ENCODE peak calls at places on chromosome 17, in nine cellular contexts. G is activated CD4-positive, alpha-beta T cell treated with anti-CD3 and anti-CD28 coated beads, Interleukin-2, amount 50 U/mL, for 1 hour; Y is progenitor cell of endocrine pancreas; L is T-helper 17 cell; E is WTC11; D is HT-29; K is kidney glomerular epithelial cell; H is astrocyte of the hippocampus; I is HTR-8/SVneo. J is an unnamed sample.

GRCh38 chr17:82803185-82803584 is 36.6 kb downstream of the ZNF750 start:
- DNase-seq in H (no peak), L (no peak), I (no peak), G (no peak), Y (no peak), D (no peak), K (no peak), E (no peak), J (no peak)

GRCh38 chr17:76716146-76716833 is 5.5 kb upstream of the MXRA7 start:
- DNase-seq in K (no peak), L (no peak), H (peak), E (no peak), D (no peak), I (no peak), Y (no peak), G (no peak), J (peak)

GRCh38 chr17:17874478-17874877 is 37.7 kb upstream of the SREBF1 start:
- DNase-seq in I (peak), E (no peak), G (no peak), H (no peak), L (no peak), K (no peak), Y (no peak), D (no peak), J (peak)

GRCh38 chr17:34542700-34543336 is 36.6 kb upstream of the TMEM132E start:
- DNase-seq in Y (no peak), E (peak), H (peak), I (no peak), L (peak), G (peak), K (no peak), D (peak), J (no peak)

GRCh38 chr17:49515196-49515770 is 20.2 kb downstream of the NGFR start:
- DNase-seq in L (no peak), E (peak), K (peak), G (no peak), H (peak), Y (no peak), I (peak), D (peak), J (peak)

GRCh38 chr17:80760501-80760900 is 215.9 kb downstream of the RPTOR start:
- DNase-seq in G (no peak), K (no peak), Y (no peak), D (peak), I (no peak), L (no peak), H (peak), E (no peak), J (peak)

GRCh38 chr17:39641883-39642282 is 4.9 kb downstream of the STARD3 start:
- DNase-seq in L (no peak), I (no peak), G (no peak), K (no peak), E (no peak), H (no peak), Y (no peak), D (no peak), J (no peak)

GRCh38 chr17:81537343-81537855 is 9.2 kb downstream of the FSCN2 start:
- DNase-seq in K (no peak), H (peak), I (peak), E (peak), D (peak), L (no peak), Y (peak), G (peak), J (no peak)

GRCh38 chr17:60909405-60909804 is 231.8 kb downstream of the BCAS3 start:
- DNase-seq in D (no peak), G (no peak), E (no peak), K (no peak), Y (no peak), I (no peak), L (no peak), H (no peak), J (no peak)

GRCh38 chr17:28717578-28718316 is at the start of gene RAB34:
- DNase-seq in G (no peak), I (peak), L (no peak), Y (peak), K (peak), E (peak), H (peak), D (no peak), J (peak)

GRCh38 chr17:74386397-74386796 is 19.1 kb downstream of the GPR142 start:
- DNase-seq in E (no peak), K (no peak), L (no peak), I (no peak), Y (no peak), D (no peak), G (no peak), H (no peak), J (no peak)

GRCh38 chr17:67289174-67289876 is 44.3 kb upstream of the HELZ start:
- DNase-seq in L (no peak), E (no peak), G (no peak), Y (no peak), I (no peak), D (no peak), K (no peak), H (peak), J (peak)

GRCh38 chr17:79917902-79918484 is 78.8 kb upstream of the CBX4 start:
- DNase-seq in K (no peak), H (no peak), E (no peak), D (no peak), G (no peak), L (no peak), I (no peak), Y (no peak), J (no peak)

GRCh38 chr17:56184650-56185049 is 31.4 kb downstream of the ANKFN1 start:
- DNase-seq in G (no peak), H (no peak), K (peak), Y (no peak), D (no peak), E (no peak), L (no peak), I (no peak), J (peak)

GRCh38 chr17:13477180-13477611 is 124.5 kb downstream of the HS3ST3A1 start:
- DNase-seq in D (no peak), L (no peak), K (peak), Y (no peak), H (peak), I (no peak), G (no peak), E (no peak), J (peak)

GRCh38 chr17:79027925-79028491 is 4.0 kb downstream of the C1QTNF1 start:
- DNase-seq in D (peak), G (no peak), E (no peak), Y (no peak), I (no peak), L (no peak), K (peak), H (peak), J (peak)

GRCh38 chr17:21025446-21025845 is 17.4 kb downstream of the USP22 start:
- DNase-seq in D (no peak), E (no peak), I (no peak), Y (no peak), H (peak), L (no peak), G (no peak), K (no peak), J (no peak)

GRCh38 chr17:42775534-42776098 is 2.4 kb downstream of the VPS25 start:
- DNase-seq in D (no peak), L (no peak), E (no peak), G (no peak), H (peak), I (no peak), K (peak), Y (no peak), J (no peak)

GRCh38 chr17:41844971-41845370 is 7.3 kb downstream of the KLHL10 start:
- DNase-seq in E (no peak), K (no peak), H (no peak), Y (no peak), L (no peak), I (peak), G (no peak), D (no peak), J (no peak)

GRCh38 chr17:69407759-69408158 is 6.7 kb upstream of the MAP2K6 start:
- DNase-seq in K (no peak), Y (no peak), G (no peak), L (no peak), H (no peak), E (no peak), D (no peak), I (no peak), J (no peak)

GRCh38 chr17:1870592-1870991 is 40.8 kb downstream of the RPA1 start:
- DNase-seq in I (no peak), Y (no peak), H (no peak), K (no peak), E (no peak), L (no peak), D (no peak), G (no peak), J (no peak)

GRCh38 chr17:68356520-68356919 is 65.2 kb downstream of the ARSG start:
- DNase-seq in K (no peak), L (peak), G (peak), I (no peak), D (no peak), E (no peak), H (peak), Y (no peak), J (no peak)

GRCh38 chr17:72592242-72592966 is 471.6 kb downstream of the SOX9 start:
- DNase-seq in K (peak), D (peak), G (peak), H (peak), L (peak), E (peak), I (peak), Y (peak), J (peak)

GRCh38 chr17:77693776-77694175 is 264.7 kb upstream of the TNRC6C start:
- DNase-seq in E (no peak), D (no peak), L (no peak), G (no peak), Y (no peak), H (no peak), K (no peak), I (no peak), J (no peak)

GRCh38 chr17:77884019-77884418 is 74.5 kb upstream of the TNRC6C start:
- DNase-seq in Y (no peak), E (peak), K (no peak), I (no peak), D (no peak), L (no peak), G (peak), H (peak), J (no peak)

GRCh38 chr17:69501591-69502468 is 87.3 kb downstream of the MAP2K6 start:
- DNase-seq in E (peak), K (peak), Y (peak), H (peak), G (no peak), I (no peak), D (peak), L (no peak), J (peak)

GRCh38 chr17:75011788-75012319 is 616 bp upstream of the MRPL58 start:
- DNase-seq in H (peak), E (no peak), D (no peak), G (no peak), I (no peak), L (no peak), Y (no peak), K (no peak), J (peak)

GRCh38 chr17:57404073-57404472 is 147.8 kb downstream of the MSI2 start:
- DNase-seq in E (no peak), I (peak), H (no peak), D (no peak), K (no peak), Y (no peak), L (no peak), G (no peak), J (no peak)

GRCh38 chr17:44767493-44767892 is 8.7 kb downstream of the ADAM11 start:
- DNase-seq in E (no peak), I (no peak), G (no peak), L (no peak), D (no peak), H (no peak), K (no peak), Y (no peak), J (no peak)

GRCh38 chr17:83190601-83191387 is 111.4 kb downstream of the METRNL start:
- DNase-seq in I (no peak), K (no peak), H (no peak), Y (no peak), G (no peak), L (no peak), D (no peak), E (no peak), J (no peak)

GRCh38 chr17:28500712-28501379 is 5.3 kb upstream of the FOXN1 start:
- DNase-seq in G (no peak), Y (no peak), E (no peak), K (no peak), I (no peak), L (no peak), H (no peak), D (no peak), J (no peak)

GRCh38 chr17:15978606-15979005 is 20.9 kb downstream of the ZSWIM7 start:
- DNase-seq in G (no peak), D (no peak), I (no peak), E (no peak), K (no peak), Y (no peak), H (no peak), L (no peak), J (no peak)